ENCODE peak calls at places on chromosomes 4 and X, in seven cellular contexts. D, A, N, Z, Y, M and F are unnamed samples. For H3K4me1, the result is how much of the 10 kb centered on the place peaks cover.

GRCh38 chr4:60463846-60464502 is 736.2 kb upstream of the ADGRL3 start:
- DNase-seq in D (no peak), A (peak), N (peak), Z (peak), Y (no peak), M (no peak), F (no peak)

GRCh38 chrX:154412468-154412867 is 1.1 kb downstream of the TAFAZZIN start:
- DNase-seq in D (no peak), A (no peak), N (no peak), Z (no peak), Y (peak), M (no peak), F (no peak)

GRCh38 chrX:49844622-49845021 is 15.5 kb downstream of the PAGE4 start:
- DNase-seq in D (no peak), A (no peak), N (no peak), Z (no peak), Y (no peak), M (no peak), F (no peak)

GRCh38 chr4:80252427-80252826 is 14.0 kb upstream of the FGF5 start:
- DNase-seq in D (no peak), A (no peak), N (no peak), Z (no peak), Y (no peak), M (no peak), F (no peak)

GRCh38 chr4:37453004-37453360 is 208.4 kb downstream of the NWD2 start:
- DNase-seq in D (peak), A (peak), N (peak), Z (peak), Y (peak), M (peak), F (peak)

GRCh38 chrX:70452143-70452733 is 7.6 kb downstream of the DLG3 start:
- DNase-seq in D (peak), A (peak), N (peak), Z (peak), Y (peak), M (no peak), F (no peak)

GRCh38 chr4:169593050-169593449 is 19.3 kb downstream of the NEK1 start:
- DNase-seq in D (no peak), A (no peak), N (no peak), Z (no peak), Y (no peak), M (no peak), F (no peak)

GRCh38 chrX:136711147-136711546 is 63.2 kb downstream of the CD40LG start:
- DNase-seq in D (no peak), A (no peak), N (no peak), Z (peak), Y (peak), M (no peak), F (no peak)

GRCh38 chr4:143294310-143294709 is 42.4 kb upstream of the GAB1 start:
- DNase-seq in D (no peak), A (no peak), N (no peak), Z (no peak), Y (peak), M (no peak), F (no peak)

GRCh38 chrX:103233263-103233662 is 18.4 kb downstream of the BEX4 start:
- DNase-seq in D (no peak), A (no peak), N (no peak), Z (peak), Y (no peak), M (no peak), F (no peak)

GRCh38 chr4:105990933-105991332 is 95.7 kb downstream of the NPNT start:
- DNase-seq in D (peak), A (no peak), N (no peak), Z (no peak), Y (peak), M (no peak), F (no peak)

GRCh38 chrX:23434356-23434884 is 99.8 kb downstream of the PTCHD1 start:
- DNase-seq in D (no peak), A (no peak), N (no peak), Z (no peak), Y (no peak), M (no peak), F (no peak)

GRCh38 chrX:15497865-15498264 is 2.7 kb upstream of the BMX start:
- DNase-seq in D (peak), A (peak), N (peak), Z (peak), Y (peak), M (no peak), F (peak)

GRCh38 chr4:7859350-7859749 is 80.3 kb downstream of the AFAP1 start:
- DNase-seq in D (no peak), A (no peak), N (no peak), Z (no peak), Y (no peak), M (no peak), F (no peak)

GRCh38 chr4:166121897-166122296 is 248.9 kb downstream of the TLL1 start:
- DNase-seq in D (no peak), A (no peak), N (no peak), Z (no peak), Y (no peak), M (no peak), F (no peak)

GRCh38 chr4:146661368-146661767 is 22.7 kb downstream of the POU4F2 start:
- DNase-seq in D (no peak), A (no peak), N (no peak), Z (no peak), Y (no peak), M (no peak), F (no peak)

GRCh38 chr4:98352403-98352802 is 91.2 kb downstream of the RAP1GDS1 start:
- DNase-seq in D (no peak), A (no peak), N (no peak), Z (no peak), Y (no peak), M (no peak), F (no peak)

GRCh38 chr4:182144621-182145359 is 98.4 kb upstream of the TENM3 start:
- DNase-seq in D (no peak), A (peak), N (no peak), Z (no peak), Y (peak), M (no peak), F (no peak)

GRCh38 chr4:74671074-74671698 is 123.1 kb downstream of the BTC start:
- DNase-seq in D (peak), A (peak), N (peak), Z (peak), Y (peak), M (no peak), F (peak)

GRCh38 chr4:159267940-159268327 is 165.1 kb downstream of the RAPGEF2 start:
- DNase-seq in D (no peak), A (no peak), N (no peak), Z (no peak), Y (no peak), M (no peak), F (no peak)

GRCh38 chr4:138494931-138495330 is 252.8 kb upstream of the SLC7A11 start:
- DNase-seq in D (peak), A (peak), N (peak), Z (no peak), Y (no peak), M (peak), F (peak)

GRCh38 chr4:56762484-56763250 is 58.8 kb downstream of the SPINK2 start:
- DNase-seq in D (no peak), A (no peak), N (no peak), Z (no peak), Y (no peak), M (no peak), F (no peak)

GRCh38 chr4:161350946-161351345 is 812.9 kb downstream of the FSTL5 start:
- DNase-seq in D (no peak), A (no peak), N (no peak), Z (no peak), Y (no peak), M (no peak), F (no peak)

GRCh38 chrX:133741303-133741702 is 244.1 kb downstream of the GPC3 start:
- DNase-seq in D (no peak), A (no peak), N (no peak), Z (no peak), Y (no peak), M (no peak), F (no peak)

GRCh38 chr4:4884611-4885010 is 25.1 kb downstream of the MSX1 start:
- DNase-seq in D (no peak), A (no peak), N (no peak), Z (no peak), Y (no peak), M (no peak), F (no peak)

GRCh38 chr4:20658456-20658855 is 41.8 kb upstream of the PACRGL start:
- DNase-seq in D (no peak), A (no peak), N (no peak), Z (no peak), Y (no peak), M (no peak), F (no peak)

GRCh38 chrX:16874458-16875095 is 4.4 kb upstream of the RBBP7 start:
- DNase-seq in D (no peak), A (no peak), N (no peak), Z (no peak), Y (no peak), M (no peak), F (no peak)
- TF ChIP-seq YY1 in D (no peak), A (no peak), N (no peak), Z (no peak), Y (no peak), M (no peak), F (no peak)

GRCh38 chrX:47232197-47232802 is 509 bp upstream of the USP11 start:
- DNase-seq in D (no peak), A (no peak), N (no peak), Z (no peak), Y (no peak), M (no peak), F (no peak)

GRCh38 chrX:47233333-47234113 is 714 bp downstream of the USP11 start:
- DNase-seq in D (peak), A (peak), N (peak), Z (peak), Y (peak), M (peak), F (peak)

GRCh38 chrX:47235691-47236103 is 2.9 kb downstream of the USP11 start:
- DNase-seq in D (no peak), A (no peak), N (peak), Z (no peak), Y (no peak), M (no peak), F (no peak)

GRCh38 chrX:47232803-47233332 is at the start of gene USP11:
- DNase-seq in D (no peak), A (peak), N (peak), Z (peak), Y (peak), M (no peak), F (peak)

GRCh38 chrX:47234583-47234982 is 1.8 kb downstream of the USP11 start:
- DNase-seq in D (no peak), A (no peak), N (no peak), Z (no peak), Y (no peak), M (no peak), F (no peak)
- H3K4me3 ChIP-seq in D (peak), A (peak), N (peak), Z (peak), Y (peak), M (no peak), F (no peak)

GRCh38 chr4:1747603-1747967 is 26.3 kb downstream of the TACC3 start:
- DNase-seq in D (no peak), A (no peak), N (no peak), Z (no peak), Y (no peak), M (no peak), F (no peak)

GRCh38 chr4:1745697-1746096 is 24.4 kb downstream of the TACC3 start:
- DNase-seq in D (no peak), A (no peak), N (no peak), Z (no peak), Y (no peak), M (no peak), F (no peak)

GRCh38 chr4:1745165-1745564 is 23.8 kb downstream of the TACC3 start:
- DNase-seq in D (no peak), A (no peak), N (no peak), Z (no peak), Y (no peak), M (no peak), F (no peak)

GRCh38 chr4:1746919-1747602 is 25.7 kb downstream of the TACC3 start:
- DNase-seq in D (no peak), A (no peak), N (peak), Z (no peak), Y (no peak), M (no peak), F (no peak)

GRCh38 chr4:1746265-1746691 is 25.0 kb downstream of the TACC3 start:
- DNase-seq in D (peak), A (peak), N (peak), Z (peak), Y (peak), M (no peak), F (peak)
- H3K4me1 ChIP-seq in D (under half), A (under half), N (half or more), Z (under half), Y (under half), M (under half), F (under half)

GRCh38 chrX:94051926-94052325 is 377.9 kb downstream of the FAM133A start:
- DNase-seq in D (no peak), A (no peak), N (no peak), Z (no peak), Y (no peak), M (no peak), F (peak)
- TF ChIP-seq YY1 in D (no peak), A (no peak), N (no peak), Z (no peak), Y (no peak), M (no peak), F (no peak)